ENCODE peak calls at places on chromosomes 7 and 10, in eight cellular contexts. W is A549, J is astrocyte of the spinal cord, B is psoas muscle, U is fibroblast of lung, N is adrenal gland, P is suprapubic skin, G is endodermal cell. S is an unnamed sample.
A peak's percentile ranks its signal among the peaks of the same experiment; 100 is the strongest.

GRCh38 chr10:58140706-58141347 is 126.9 kb downstream of the IPMK start:
- DNase-seq in W (no peak), J (no peak), B (no peak), U (no peak), N (no peak), P (no peak), G (peak; percentile 48), S (no peak)

GRCh38 chr7:26515462-26515861 is 223.8 kb downstream of the SNX10 start:
- DNase-seq in W (no peak), J (peak; percentile 29), B (no peak), U (no peak), N (no peak), P (no peak), G (no peak), S (no peak)

GRCh38 chr7:140084972-140085371 is 22.2 kb upstream of the PARP12 start:
- DNase-seq in W (no peak), J (no peak), B (no peak), U (no peak), N (no peak), P (no peak), G (no peak), S (no peak)

GRCh38 chr10:93657757-93658156 is 44.6 kb downstream of the FRA10AC1 start:
- DNase-seq in W (no peak), J (no peak), B (no peak), U (no peak), N (no peak), P (no peak), G (no peak), S (no peak)

GRCh38 chr7:123460616-123461015 is 73.8 kb downstream of the IQUB start:
- DNase-seq in W (peak; percentile 2), J (peak; percentile 90), B (no peak), U (peak; percentile 81), N (no peak), P (no peak), G (no peak), S (no peak)

GRCh38 chr7:47938574-47939165 is 9.6 kb downstream of the PKD1L1 start:
- DNase-seq in W (peak; percentile 56), J (no peak), B (no peak), U (peak; percentile 15), N (no peak), P (no peak), G (peak; percentile 55), S (no peak)

GRCh38 chr7:135342887-135343286 is 109.2 kb downstream of the STRA8 start:
- DNase-seq in W (no peak), J (no peak), B (peak; percentile 78), U (no peak), N (no peak), P (no peak), G (no peak), S (no peak)

GRCh38 chr7:106381252-106381651 is 96.5 kb upstream of the NAMPT start:
- DNase-seq in W (no peak), J (no peak), B (no peak), U (no peak), N (no peak), P (no peak), G (no peak), S (no peak)

GRCh38 chr7:44276571-44277101 is 48.8 kb downstream of the CAMK2B start:
- DNase-seq in W (no peak), J (no peak), B (peak; percentile 33), U (no peak), N (no peak), P (peak; percentile 46), G (no peak), S (no peak)

GRCh38 chr7:2063562-2064360 is 169.0 kb downstream of the MAD1L1 start:
- DNase-seq in W (peak; percentile 11), J (peak; percentile 26), B (no peak), U (peak; percentile 27), N (no peak), P (no peak), G (no peak), S (no peak)

GRCh38 chr10:11533328-11533781 is 78.1 kb downstream of the USP6NL start:
- DNase-seq in W (peak; percentile 30), J (no peak), B (no peak), U (peak; percentile 51), N (no peak), P (no peak), G (peak; percentile 66), S (no peak)

GRCh38 chr10:97336942-97337719 is 2.6 kb upstream of the FRAT2 start:
- DNase-seq in W (no peak), J (no peak), B (no peak), U (no peak), N (no peak), P (peak; percentile 80), G (peak; percentile 87), S (no peak)

DNA sequence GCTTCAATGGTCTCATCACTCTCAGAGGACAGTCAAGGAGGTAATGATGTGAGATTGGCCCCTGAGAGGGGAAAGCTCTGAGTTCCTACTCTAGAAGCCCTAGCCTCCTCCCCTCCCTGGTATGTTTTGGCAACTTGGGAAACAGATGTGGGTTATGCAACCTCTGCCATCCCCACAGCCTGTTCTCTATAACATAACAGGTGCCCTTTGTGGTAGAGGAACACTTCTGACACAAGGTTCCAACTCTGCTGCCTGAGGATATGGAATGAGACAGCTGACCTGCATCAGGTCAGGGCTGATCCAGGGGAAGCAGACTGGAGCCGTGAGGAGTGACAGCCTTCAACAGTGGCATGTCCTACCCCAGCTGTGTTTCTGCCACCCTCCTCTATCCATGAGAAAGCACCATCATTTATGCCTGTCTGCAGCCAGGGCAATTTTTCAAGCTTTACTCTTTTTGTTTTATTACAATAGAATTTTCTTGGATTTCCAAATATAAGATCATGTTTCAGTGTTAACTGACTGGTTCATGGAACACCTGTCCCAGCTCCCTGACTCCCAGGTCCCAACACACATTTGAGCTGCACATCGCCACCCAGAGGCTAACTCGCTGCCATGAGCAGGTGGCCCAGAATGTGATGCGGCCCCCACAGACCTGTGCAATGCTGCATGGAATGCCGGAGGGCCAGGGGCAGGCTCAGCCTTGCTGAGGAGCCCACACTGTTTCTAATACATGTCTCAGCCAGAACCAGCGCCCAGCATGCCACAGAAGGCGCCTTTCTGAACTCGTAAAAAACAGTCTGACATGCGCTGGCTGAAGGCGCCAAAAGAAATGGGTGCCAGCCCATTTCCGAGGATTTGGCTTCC is 124.7 kb upstream of the CHST15 start:
- DNase-seq in W (no peak), J (no peak), B (no peak), U (no peak), N (no peak), P (no peak), G (peak; percentile 83), S (no peak)
- TF ChIP-seq CTCF in W (no peak), J (no peak), B (no peak), U (no peak), N (no peak), P (no peak), G (peak; percentile 73), S (no peak)

DNA sequence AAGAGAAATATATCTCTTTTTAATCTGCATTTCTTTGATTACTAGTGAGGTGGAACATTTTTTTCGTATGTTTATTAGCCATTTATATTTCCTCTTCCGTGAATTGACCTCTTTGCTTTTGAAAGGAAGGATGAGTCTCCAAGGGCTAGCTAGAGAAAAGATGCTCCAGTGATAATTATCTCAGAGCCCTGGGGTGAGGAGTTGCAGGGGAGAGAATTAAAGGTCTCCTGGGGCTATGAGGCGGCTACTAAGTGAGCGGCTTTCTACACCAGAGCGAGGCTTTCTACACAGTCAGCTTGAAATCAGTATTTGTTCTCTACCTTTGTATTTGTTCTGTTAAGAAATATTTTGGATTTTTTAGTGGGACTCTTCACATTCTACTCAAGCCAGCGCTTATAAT is 712.1 kb upstream of the GALNT17 start:
- DNase-seq in W (no peak), J (no peak), B (no peak), U (no peak), N (no peak), P (no peak), G (peak; percentile 37), S (no peak)
- H3K4me3 ChIP-seq in W (no peak overlapping the region), J (no peak overlapping the region), B (no peak overlapping the region), U (no peak overlapping the region), N (no peak overlapping the region), P (no peak overlapping the region), G (no peak overlapping the region), S (no peak overlapping the region)

DNA sequence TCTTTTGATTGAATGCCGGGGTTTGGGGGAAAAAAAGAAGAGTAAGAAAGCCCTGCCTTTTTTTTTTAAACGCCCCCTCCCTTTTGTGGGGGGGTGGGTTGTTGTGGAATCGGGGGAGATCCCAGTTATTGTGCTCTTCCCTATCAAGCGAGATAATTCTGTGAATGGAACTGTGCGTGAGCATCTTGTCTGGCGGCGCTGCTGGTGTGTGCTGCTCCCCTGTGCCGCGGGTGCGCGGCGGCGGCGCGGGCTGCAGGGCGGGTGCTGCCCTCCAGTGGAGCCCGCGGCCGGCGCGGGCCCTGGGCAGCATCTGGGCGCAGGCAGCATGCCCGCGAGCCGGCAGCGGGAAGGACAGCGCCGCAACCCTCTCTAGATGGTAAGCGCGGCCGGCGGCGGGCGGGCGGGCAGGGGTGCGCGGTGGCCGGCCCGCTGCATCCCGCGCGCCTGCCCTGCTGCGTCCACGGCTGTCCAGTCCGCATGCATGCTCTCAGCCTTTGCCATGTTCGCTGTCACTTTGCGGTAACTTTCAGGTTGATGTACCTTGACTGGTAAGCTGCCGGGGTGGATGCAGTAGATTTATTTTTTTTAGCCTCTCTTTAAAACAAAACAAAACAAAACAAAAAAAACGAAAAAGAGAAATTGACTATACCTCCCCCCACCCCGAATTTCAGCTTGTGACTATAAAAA is 176.6 kb downstream of the TCF7L2 start:
- DNase-seq in W (peak; percentile 82), J (peak; percentile 66), B (peak; percentile 83), U (peak; percentile 76), N (peak; percentile 74), P (no peak), G (peak; percentile 88), S (no peak)
- TF ChIP-seq CTCF in W (peak; percentile 94), J (peak; percentile 45), B (peak; percentile 88), U (peak; percentile 44), N (peak; percentile 94), P (peak; percentile 92), G (peak; percentile 80), S (peak; percentile 5)

GRCh38 chr7:137825489-137825888 is 21.3 kb downstream of the DGKI start:
- DNase-seq in W (no peak), J (no peak), B (no peak), U (no peak), N (no peak), P (no peak), G (no peak), S (no peak)

GRCh38 chr7:137816696-137817320 is 30.0 kb downstream of the DGKI start:
- DNase-seq in W (peak; percentile 6), J (no peak), B (no peak), U (peak; percentile 46), N (no peak), P (no peak), G (no peak), S (no peak)

GRCh38 chr7:137820677-137821420 is 25.9 kb downstream of the DGKI start:
- DNase-seq in W (no peak), J (peak; percentile 76), B (peak; percentile 69), U (peak; percentile 68), N (peak; percentile 53), P (peak; percentile 70), G (peak; percentile 96), S (peak; percentile 23)

GRCh38 chr7:137818036-137818435 is 28.7 kb downstream of the DGKI start:
- DNase-seq in W (no peak), J (no peak), B (no peak), U (peak; percentile 44), N (no peak), P (no peak), G (no peak), S (no peak)

DNA sequence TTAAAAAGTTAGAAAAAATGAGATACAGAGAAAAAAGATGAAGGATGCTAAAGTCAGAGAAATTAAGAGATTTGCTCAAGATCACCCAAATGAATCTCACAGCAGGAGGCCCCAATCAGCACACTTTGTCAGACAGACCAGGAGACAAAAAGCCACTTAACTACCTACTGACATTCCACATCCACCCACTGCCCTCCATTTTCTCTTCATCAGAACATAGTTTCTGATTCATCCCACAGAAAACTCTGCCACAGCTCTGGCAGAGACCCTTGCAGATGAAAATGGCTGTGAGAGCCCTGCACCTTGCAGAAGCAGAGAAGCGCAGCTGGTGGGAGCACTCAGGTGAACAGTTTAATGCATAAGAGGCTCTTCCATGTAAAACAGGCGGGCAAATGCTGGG is 26.6 kb downstream of the DGKI start:
- DNase-seq in W (no peak), J (no peak), B (no peak), U (no peak), N (no peak), P (no peak), G (no peak), S (no peak)
- H3K4me3 ChIP-seq in W (no peak overlapping the region), J (no peak overlapping the region), B (no peak overlapping the region), U (no peak overlapping the region), N (no peak overlapping the region), P (no peak overlapping the region), G (peak overlapping the region; percentile 68), S (no peak overlapping the region)